ENCODE peak calls at places on chromosomes 5 and 9, in five cellular contexts. X, S, Y, I and J are unnamed samples.

GRCh38 chr5:132446621-132447020 is 44.0 kb downstream of the IRF1 start:
- DNase-seq in X (peak; percentile 77), S (no peak), Y (peak; percentile 82), I (no peak), J (no peak)

GRCh38 chr9:82604947-82605656 is 457.8 kb downstream of the RASEF start:
- DNase-seq in X (no peak), S (no peak), Y (peak; percentile 68), I (no peak), J (no peak)

GRCh38 chr5:102547659-102548058 is 48.9 kb upstream of the SLCO6A1 start:
- DNase-seq in X (no peak), S (no peak), Y (no peak), I (no peak), J (no peak)

GRCh38 chr5:97243352-97243751 is 60.3 kb upstream of the RIOK2 start:
- DNase-seq in X (no peak), S (no peak), Y (no peak), I (no peak), J (no peak)

GRCh38 chr9:77864096-77864889 is 167.3 kb downstream of the GNAQ start:
- DNase-seq in X (no peak), S (no peak), Y (no peak), I (no peak), J (no peak)

GRCh38 chr9:116058421-116058820 is 95.2 kb upstream of the PAPPA start:
- DNase-seq in X (no peak), S (no peak), Y (no peak), I (no peak), J (no peak)

GRCh38 chr5:132052520-132052919 is 7.9 kb upstream of the IL3 start:
- DNase-seq in X (no peak), S (peak; percentile 66), Y (peak; percentile 43), I (peak; percentile 40), J (no peak)

GRCh38 chr9:121286973-121287721 is 19.2 kb downstream of the GSN start:
- DNase-seq in X (peak; percentile 84), S (peak; percentile 91), Y (no peak), I (no peak), J (peak; percentile 86)

GRCh38 chr5:116046823-116047222 is 14.6 kb downstream of the ARL14EPL start:
- DNase-seq in X (no peak), S (no peak), Y (no peak), I (no peak), J (no peak)

GRCh38 chr5:132753135-132753987 is 6.1 kb downstream of the CCNI2 start:
- DNase-seq in X (no peak), S (no peak), Y (no peak), I (no peak), J (no peak)

GRCh38 chr5:17217421-17218352 is at the start of gene BASP1:
- DNase-seq in X (peak; percentile 73), S (peak; percentile 84), Y (peak; percentile 85), I (peak; percentile 77), J (peak; percentile 90)

GRCh38 chr5:177958696-177959095 is 37.3 kb downstream of the PROP1 start:
- DNase-seq in X (no peak), S (peak; percentile 76), Y (no peak), I (no peak), J (no peak)

GRCh38 chr5:127342364-127342763 is 51.8 kb downstream of the MEGF10 start:
- DNase-seq in X (no peak), S (no peak), Y (no peak), I (no peak), J (no peak)

GRCh38 chr5:56814361-56814962 is 887 bp upstream of the MAP3K1 start:
- DNase-seq in X (peak; percentile 21), S (peak; percentile 81), Y (peak; percentile 75), I (peak; percentile 63), J (peak; percentile 76)

GRCh38 chr5:1008451-1009358 is at the start of gene NKD2:
- DNase-seq in X (peak; percentile 37), S (peak; percentile 76), Y (peak; percentile 49), I (peak; percentile 76), J (peak; percentile 70)

GRCh38 chr9:124390812-124391658 is 24.2 kb downstream of the PSMB7 start:
- DNase-seq in X (no peak), S (no peak), Y (no peak), I (no peak), J (no peak)

GRCh38 chr9:126564128-126564527 is 49.6 kb upstream of the LMX1B start:
- DNase-seq in X (no peak), S (no peak), Y (peak; percentile 46), I (no peak), J (no peak)

GRCh38 chr5:42277293-42277692 is 145.9 kb upstream of the GHR start:
- DNase-seq in X (no peak), S (no peak), Y (no peak), I (no peak), J (no peak)

GRCh38 chr9:131709741-131710499 is 30.0 kb downstream of the RAPGEF1 start:
- DNase-seq in X (no peak), S (no peak), Y (no peak), I (no peak), J (no peak)

GRCh38 chr5:74619308-74619707 is 21.2 kb downstream of the ENC1 start:
- DNase-seq in X (no peak), S (no peak), Y (no peak), I (no peak), J (no peak)

GRCh38 chr9:127917603-127918002 is 762 bp upstream of the ST6GALNAC4 start:
- DNase-seq in X (no peak), S (no peak), Y (no peak), I (no peak), J (no peak)
- H3K27ac ChIP-seq in X (no peak overlapping the region), S (peak overlapping the region; percentile 50), Y (no peak overlapping the region), I (no peak overlapping the region), J (peak overlapping the region; percentile 47)

GRCh38 chr9:95010431-95010838 is 283.9 kb downstream of the AOPEP start:
- DNase-seq in X (no peak), S (no peak), Y (no peak), I (no peak), J (no peak)
- H3K4me3 ChIP-seq in X (peak overlapping the region; percentile 86), S (no peak overlapping the region), Y (no peak overlapping the region), I (no peak overlapping the region), J (no peak overlapping the region)

GRCh38 chr5:78361226-78361993 is 993 bp downstream of the SCAMP1 start:
- DNase-seq in X (peak; percentile 18), S (no peak), Y (no peak), I (no peak), J (no peak)
- TF ChIP-seq CTCF in X (peak; percentile 7), S (no peak), Y (no peak), I (no peak), J (peak; percentile 35)

DNA sequence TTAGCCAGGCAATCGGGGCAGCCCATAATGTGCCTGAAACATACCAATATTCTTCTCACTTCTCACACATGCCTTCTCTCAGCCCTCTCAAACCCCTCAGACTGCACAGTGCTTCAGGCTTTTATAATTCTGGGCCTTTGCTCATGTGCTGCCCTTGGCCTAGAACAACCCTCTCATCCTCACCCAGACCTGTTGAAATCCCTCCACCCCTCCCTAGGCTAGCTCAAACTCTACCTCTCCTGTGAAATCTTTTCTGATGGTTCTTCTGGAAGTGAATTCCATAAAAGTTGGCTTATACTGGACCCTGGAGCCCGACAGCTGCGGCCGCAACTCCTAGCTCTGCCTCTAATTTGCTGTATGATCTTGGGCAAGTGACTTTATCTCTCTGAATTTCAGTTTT is 221.5 kb downstream of the MAPKAP1 start:
- DNase-seq in X (no peak), S (no peak), Y (no peak), I (no peak), J (no peak)
- H3K27ac ChIP-seq in X (no peak overlapping the region), S (peak overlapping the region; percentile 65), Y (peak overlapping the region; percentile 73), I (peak overlapping the region; percentile 69), J (no peak overlapping the region)

DNA sequence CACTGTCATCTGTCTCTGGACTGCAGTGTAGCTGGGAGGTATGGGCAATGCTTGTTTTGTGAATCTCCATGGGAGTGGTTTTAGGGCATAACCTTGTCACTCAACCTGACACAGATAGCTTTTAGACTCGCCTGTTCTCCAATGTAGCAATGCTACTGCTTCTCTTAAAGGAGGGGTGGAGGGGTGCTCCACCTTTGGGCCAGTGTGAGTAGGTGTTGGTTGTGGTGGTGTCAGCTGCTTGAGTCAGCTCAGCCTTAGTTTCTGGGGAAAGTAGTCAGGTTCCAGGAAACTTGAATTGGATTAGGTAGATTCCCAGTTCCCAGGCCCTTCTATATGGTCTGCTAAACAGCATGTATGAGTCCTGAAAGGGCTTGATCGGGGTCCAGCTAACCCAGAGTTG is 91.2 kb upstream of the PLPPR1 start:
- DNase-seq in X (no peak), S (no peak), Y (no peak), I (no peak), J (no peak)
- H3K4me3 ChIP-seq in X (no peak overlapping the region), S (no peak overlapping the region), Y (no peak overlapping the region), I (no peak overlapping the region), J (no peak overlapping the region)

GRCh38 chr9:72912476-72913381 is 40.1 kb downstream of the ALDH1A1 start:
- DNase-seq in X (no peak), S (no peak), Y (no peak), I (no peak), J (no peak)
- TF ChIP-seq CTCF in X (no peak), S (no peak), Y (no peak), I (no peak), J (no peak)